ENCODE peak calls at places on chromosomes 6 and 20, in seven cellular contexts. B is OCI-LY7, I is lower lobe of right lung, V is IMR-90, R is aorta, D is A673, O is MM.1S. W is an unnamed sample.

GRCh38 chr20:12827796-12828406 is 180.9 kb upstream of the SPTLC3 start:
- DNase-seq in R (no peak), O (no peak), D (no peak), V (no peak), I (no peak), B (no peak), W (no peak)

GRCh38 chr20:3783516-3784225 is 2.4 kb upstream of the SPEF1 start:
- DNase-seq in D (no peak), B (no peak), V (no peak), O (no peak), R (no peak), I (peak), W (peak)

GRCh38 chr20:33518071-33518470 is 28.2 kb downstream of the CBFA2T2 start:
- DNase-seq in O (no peak), I (no peak), D (peak), V (peak), B (no peak), R (no peak), W (no peak)

GRCh38 chr6:16956371-16956770 is 145.5 kb upstream of the STMND1 start:
- DNase-seq in O (no peak), B (no peak), D (no peak), R (no peak), I (no peak), V (no peak), W (no peak)

GRCh38 chr6:122709922-122710512 is 69.5 kb upstream of the FABP7 start:
- DNase-seq in B (no peak), R (no peak), V (no peak), D (no peak), I (peak), O (no peak), W (no peak)

GRCh38 chr6:43286995-43287716 is 10.9 kb upstream of the SLC22A7 start:
- DNase-seq in O (no peak), D (no peak), V (no peak), B (no peak), I (no peak), R (no peak), W (peak)

GRCh38 chr6:34305982-34306702 is 57.3 kb upstream of the SMIM29 start:
- DNase-seq in V (peak), R (no peak), O (no peak), I (no peak), B (no peak), D (peak), W (no peak)

GRCh38 chr20:15814903-15815302 is 758.3 kb downstream of the KIF16B start:
- DNase-seq in B (no peak), I (no peak), V (no peak), O (no peak), D (no peak), R (no peak), W (no peak)

GRCh38 chr6:90086517-90086916 is 192.2 kb downstream of the GJA10 start:
- DNase-seq in O (no peak), D (no peak), B (no peak), I (no peak), V (peak), R (no peak), W (no peak)

GRCh38 chr6:148423601-148424270 is 81.1 kb downstream of the SASH1 start:
- DNase-seq in O (no peak), V (peak), B (peak), I (no peak), D (no peak), R (no peak), W (no peak)

GRCh38 chr6:169073311-169073710 is 180.3 kb downstream of the THBS2 start:
- DNase-seq in R (no peak), V (peak), D (no peak), O (no peak), B (no peak), I (no peak), W (no peak)

GRCh38 chr20:45111285-45111684 is 3.7 kb downstream of the WFDC5 start:
- DNase-seq in B (no peak), I (no peak), O (no peak), V (no peak), D (no peak), R (no peak), W (no peak)

GRCh38 chr6:36358235-36358915 is 21.7 kb upstream of the BNIP5 start:
- DNase-seq in I (no peak), V (peak), B (no peak), D (no peak), R (peak), O (no peak), W (no peak)

GRCh38 chr6:34908194-34908593 is 19.1 kb downstream of the ANKS1A start:
- DNase-seq in R (no peak), B (no peak), D (no peak), V (no peak), O (no peak), I (no peak), W (no peak)

GRCh38 chr20:21505810-21506530 is 7.9 kb downstream of the NKX2-2 start:
- DNase-seq in O (peak), R (peak), I (peak), D (peak), V (peak), B (no peak), W (peak)

GRCh38 chr6:52647199-52647598 is 23.7 kb upstream of the TMEM14A start:
- DNase-seq in D (no peak), O (no peak), V (peak), B (no peak), I (no peak), R (no peak), W (no peak)

GRCh38 chr6:142429195-142429594 is 127.4 kb downstream of the ADGRG6 start:
- DNase-seq in V (no peak), B (no peak), D (no peak), R (no peak), I (no peak), O (no peak), W (no peak)

GRCh38 chr6:142760152-142760551 is 184.8 kb downstream of the HIVEP2 start:
- DNase-seq in R (no peak), O (no peak), B (no peak), I (no peak), V (peak), D (no peak), W (no peak)

GRCh38 chr20:55580475-55580874 is 424.8 kb downstream of the CBLN4 start:
- DNase-seq in I (no peak), R (no peak), B (no peak), V (no peak), O (no peak), D (no peak), W (no peak)

GRCh38 chr20:55583036-55583435 is 422.3 kb downstream of the CBLN4 start:
- DNase-seq in O (no peak), B (no peak), D (no peak), I (no peak), R (no peak), V (no peak), W (no peak)

GRCh38 chr20:55581519-55581918 is 423.8 kb downstream of the CBLN4 start:
- DNase-seq in I (no peak), O (no peak), B (no peak), R (no peak), V (no peak), D (no peak), W (no peak)

GRCh38 chr20:55584307-55584706 is 421.0 kb downstream of the CBLN4 start:
- DNase-seq in O (no peak), I (no peak), R (no peak), V (no peak), D (no peak), B (no peak), W (no peak)

DNA sequence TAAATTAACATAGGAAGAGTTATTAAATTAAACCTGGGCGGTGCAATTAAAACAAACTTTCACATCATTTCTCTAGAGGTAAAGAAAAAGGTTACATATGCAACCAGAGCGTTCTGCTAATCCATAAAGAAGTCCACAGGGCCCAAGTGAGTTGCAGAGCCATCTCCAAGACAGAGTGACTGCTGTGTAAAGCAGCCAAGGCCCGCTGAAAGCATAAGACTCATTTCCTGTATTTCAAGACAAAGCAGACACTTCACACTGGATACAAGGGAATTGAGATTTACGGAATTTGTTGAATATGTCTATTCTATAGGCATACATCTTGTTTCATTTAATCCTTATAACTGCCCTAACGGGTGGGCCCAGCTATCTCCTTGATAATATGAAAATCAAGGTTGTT is 422.8 kb downstream of the CBLN4 start:
- DNase-seq in O (no peak), V (no peak), D (no peak), B (no peak), I (no peak), R (no peak), W (no peak)
- H3K27ac ChIP-seq in O (no peak), V (no peak), D (no peak), B (no peak), I (no peak), R (no peak), W (no peak)

DNA sequence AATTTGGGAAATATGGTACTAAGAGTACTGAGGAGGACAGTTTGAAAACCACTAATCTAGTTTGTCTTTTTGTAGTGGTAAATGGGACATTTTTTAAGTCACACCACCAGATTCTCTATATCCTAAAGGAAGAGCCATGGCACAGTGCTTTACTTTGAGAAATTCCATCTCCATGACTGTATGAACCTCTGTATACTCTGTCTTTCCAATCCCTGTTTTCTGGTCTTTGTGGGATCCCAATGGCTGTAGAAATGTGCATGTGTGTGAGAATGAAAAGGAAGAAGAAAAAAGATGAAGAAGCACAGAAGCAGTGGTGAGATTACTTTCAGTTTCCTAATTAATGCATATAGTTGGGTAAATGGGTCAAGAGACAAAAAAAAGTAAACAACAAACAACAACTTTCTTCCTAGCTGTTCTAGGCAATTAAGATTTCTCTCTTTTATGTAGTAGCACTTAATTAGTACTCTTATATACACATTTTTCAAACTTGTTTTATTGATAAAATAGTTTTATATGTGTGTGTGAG is 141.2 kb upstream of the HCRTR2 start:
- DNase-seq in O (no peak), I (no peak), D (no peak), B (no peak), V (peak), R (no peak), W (no peak)
- H3K27ac ChIP-seq in O (no peak), I (no peak), D (no peak), B (no peak), V (no peak), R (no peak), W (no peak)

DNA sequence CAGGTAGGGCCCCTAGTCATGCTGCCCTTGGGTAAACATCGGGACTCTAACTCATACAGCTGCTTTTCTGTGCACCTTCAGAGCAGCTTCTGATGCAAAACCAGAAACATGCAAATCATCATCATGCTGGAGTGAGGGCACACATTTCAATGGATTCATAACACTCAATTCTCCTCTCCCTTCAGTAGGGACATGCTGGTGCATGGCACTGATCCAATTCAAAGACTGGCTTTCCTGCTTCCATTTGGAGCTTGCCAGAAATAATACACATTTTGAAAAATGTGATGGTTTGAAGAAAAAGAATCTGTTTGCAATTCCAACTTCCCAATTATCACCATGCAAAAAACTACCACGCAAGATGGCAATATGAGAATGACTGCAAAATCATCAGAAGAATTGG is 65.2 kb upstream of the PDE10A start:
- DNase-seq in V (no peak), B (no peak), O (no peak), R (no peak), D (no peak), I (no peak), W (no peak)
- H3K27ac ChIP-seq in V (no peak), B (no peak), O (no peak), R (no peak), D (no peak), I (no peak), W (no peak)

DNA sequence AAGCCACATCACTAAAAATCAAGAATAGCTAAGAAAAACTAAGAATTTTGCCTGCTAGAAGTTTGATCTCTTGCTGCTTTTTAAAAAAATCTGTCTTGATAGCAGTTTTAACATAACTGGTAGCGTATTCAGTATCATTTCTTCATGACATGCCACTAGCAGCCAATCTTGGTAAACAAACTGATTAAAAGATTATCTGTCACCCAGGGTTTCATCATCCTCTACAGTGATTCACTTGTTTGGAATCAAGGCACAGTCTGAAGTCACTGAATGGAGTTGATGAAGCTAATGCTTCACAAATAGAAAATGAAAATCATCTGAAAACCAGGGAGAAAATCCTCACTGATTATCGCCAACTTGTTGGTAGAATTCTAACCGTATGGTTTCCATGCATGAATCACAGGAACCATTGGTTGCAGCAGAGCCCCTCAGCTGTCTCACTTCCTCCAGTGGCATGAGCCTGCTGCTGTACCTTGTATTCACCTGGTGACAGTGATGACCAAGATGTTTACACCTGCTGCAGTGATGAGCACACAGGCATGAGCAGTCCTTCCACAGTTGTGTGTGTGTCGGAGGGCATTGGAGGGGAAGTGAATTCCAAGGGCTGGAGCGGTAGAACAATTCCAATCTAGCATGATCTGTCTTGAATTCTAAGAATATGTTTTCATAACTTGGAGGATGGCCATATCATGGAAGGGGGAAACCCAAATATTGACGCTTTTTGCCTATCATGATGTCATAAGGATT is 275.0 kb downstream of the KHDC1L start:
- DNase-seq in B (no peak), O (no peak), D (peak), I (no peak), R (no peak), V (peak), W (no peak)
- H3K27ac ChIP-seq in B (no peak), O (no peak), D (peak), I (no peak), R (peak), V (peak), W (no peak)

DNA sequence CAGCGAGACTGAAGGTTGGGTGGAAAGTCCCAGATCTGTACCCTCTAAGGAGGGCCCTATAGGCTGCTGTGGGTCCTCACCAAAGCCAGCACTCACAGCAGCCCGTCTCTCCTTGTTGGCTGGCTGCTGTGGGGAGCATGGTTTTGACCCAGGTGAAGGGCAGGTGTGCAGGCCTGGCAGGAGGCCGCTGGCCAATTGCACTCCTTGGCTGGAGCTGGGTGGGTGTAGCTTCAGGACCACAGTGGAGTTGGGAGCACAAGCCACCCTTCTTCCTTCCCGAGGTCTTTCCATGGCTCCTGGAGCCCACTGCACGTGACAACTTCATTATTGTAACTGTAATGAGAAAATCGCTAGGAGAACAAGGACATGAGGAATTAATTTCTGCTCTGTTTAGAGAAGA is 287.7 kb upstream of the FOXQ1 start:
- DNase-seq in I (no peak), B (no peak), R (no peak), O (no peak), D (no peak), V (no peak), W (no peak)
- H3K27ac ChIP-seq in I (no peak), B (no peak), R (no peak), O (no peak), D (no peak), V (peak), W (no peak)